ENCODE peak calls at places on chromosomes 11 and 22, in eight cellular contexts. O, C, F, L, T, W, U and A are unnamed samples.

GRCh38 chr11:85813721-85814120 is 2.8 kb upstream of the SYTL2 start:
- DNase-seq in O (no peak), C (no peak), F (no peak), L (no peak), T (no peak), W (no peak), U (no peak), A (peak; percentile 36)

GRCh38 chr22:37913233-37913721 is 7.2 kb downstream of the MICALL1 start:
- DNase-seq in O (no peak), C (no peak), F (no peak), L (no peak), T (no peak), W (no peak), U (no peak), A (no peak)

GRCh38 chr11:128379587-128380279 is 207.6 kb downstream of the ETS1 start:
- DNase-seq in O (no peak), C (no peak), F (no peak), L (no peak), T (no peak), W (no peak), U (no peak), A (no peak)

GRCh38 chr22:30940655-30941362 is 27.8 kb downstream of the MORC2 start:
- DNase-seq in O (no peak), C (no peak), F (no peak), L (no peak), T (no peak), W (no peak), U (no peak), A (no peak)

GRCh38 chr11:93741882-93742226 is 382 bp downstream of the C11orf54 start:
- DNase-seq in O (peak; percentile 74), C (no peak), F (no peak), L (no peak), T (no peak), W (no peak), U (no peak), A (no peak)

GRCh38 chr11:74980627-74981026 is 8.1 kb upstream of the NEU3 start:
- DNase-seq in O (no peak), C (no peak), F (no peak), L (no peak), T (no peak), W (no peak), U (no peak), A (peak; percentile 66)

GRCh38 chr11:121892131-121892681 is 223.8 kb downstream of the BLID start:
- DNase-seq in O (peak; percentile 90), C (no peak), F (peak; percentile 59), L (no peak), T (no peak), W (no peak), U (peak; percentile 94), A (no peak)

GRCh38 chr11:87778341-87778740 is 396.9 kb downstream of the RAB38 start:
- DNase-seq in O (peak; percentile 18), C (no peak), F (peak; percentile 87), L (no peak), T (no peak), W (no peak), U (no peak), A (no peak)

GRCh38 chr11:79077684-79078379 is 363.0 kb downstream of the TENM4 start:
- DNase-seq in O (no peak), C (no peak), F (no peak), L (no peak), T (no peak), W (no peak), U (peak; percentile 36), A (no peak)

GRCh38 chr11:15180212-15180814 is 65.6 kb downstream of the INSC start:
- DNase-seq in O (peak; percentile 65), C (no peak), F (no peak), L (no peak), T (no peak), W (no peak), U (peak; percentile 46), A (no peak)

GRCh38 chr11:128247235-128247594 is 340.1 kb downstream of the ETS1 start:
- DNase-seq in O (no peak), C (no peak), F (no peak), L (no peak), T (no peak), W (no peak), U (peak; percentile 72), A (no peak)

GRCh38 chr11:2541321-2541680 is 96.5 kb downstream of the KCNQ1 start:
- DNase-seq in O (no peak), C (no peak), F (no peak), L (no peak), T (no peak), W (no peak), U (no peak), A (no peak)

GRCh38 chr11:34649597-34649996 is 28.7 kb downstream of the EHF start:
- DNase-seq in O (no peak), C (no peak), F (no peak), L (no peak), T (no peak), W (no peak), U (no peak), A (no peak)

GRCh38 chr11:76495017-76495416 is 50.2 kb downstream of the EMSY start:
- DNase-seq in O (no peak), C (no peak), F (no peak), L (no peak), T (no peak), W (no peak), U (no peak), A (no peak)